ENCODE peak calls at places on chromosomes 5 and 9, in nine cellular contexts. One of them, this sample, is unnamed. For H3K4me1, the result is how much of the 10 kb centered on the place peaks cover.

GRCh38 chr5:178325311-178326053 is 92.9 kb upstream of the PHYKPL start:
- DNase-seq in heart right ventricle: no peak
- DNase-seq in GM23248: no peak
- DNase-seq in cardiac muscle cell: no peak
- DNase-seq in esophagus squamous epithelium: no peak
- DNase-seq in GM12878: no peak
- DNase-seq in breast epithelium: no peak
- DNase-seq in IMR-90: no peak
- DNase-seq in OCI-LY7: no peak
- DNase-seq in this sample: no peak

GRCh38 chr5:54883374-54884194 is 101.8 kb downstream of the ESM1 start:
- DNase-seq in heart right ventricle: peak
- DNase-seq in GM23248: peak
- DNase-seq in cardiac muscle cell: peak
- DNase-seq in esophagus squamous epithelium: no peak
- DNase-seq in GM12878: no peak
- DNase-seq in breast epithelium: no peak
- DNase-seq in IMR-90: peak
- DNase-seq in OCI-LY7: no peak
- DNase-seq in this sample: no peak

GRCh38 chr5:73596705-73597328 is 29.2 kb upstream of the ARHGEF28 start:
- DNase-seq in heart right ventricle: no peak
- DNase-seq in GM23248: peak
- DNase-seq in cardiac muscle cell: peak
- DNase-seq in esophagus squamous epithelium: no peak
- DNase-seq in GM12878: no peak
- DNase-seq in breast epithelium: no peak
- DNase-seq in IMR-90: peak
- DNase-seq in OCI-LY7: peak
- DNase-seq in this sample: no peak

GRCh38 chr9:127123239-127123935 is 952 bp upstream of the ANGPTL2 start:
- DNase-seq in heart right ventricle: no peak
- DNase-seq in GM23248: no peak
- DNase-seq in cardiac muscle cell: no peak
- DNase-seq in esophagus squamous epithelium: no peak
- DNase-seq in GM12878: no peak
- DNase-seq in breast epithelium: peak
- DNase-seq in IMR-90: no peak
- DNase-seq in OCI-LY7: no peak
- DNase-seq in this sample: no peak

GRCh38 chr5:167694562-167694961 is 596.9 kb upstream of the WWC1 start:
- DNase-seq in heart right ventricle: no peak
- DNase-seq in GM23248: no peak
- DNase-seq in cardiac muscle cell: no peak
- DNase-seq in esophagus squamous epithelium: no peak
- DNase-seq in GM12878: no peak
- DNase-seq in breast epithelium: no peak
- DNase-seq in IMR-90: no peak
- DNase-seq in OCI-LY7: no peak
- DNase-seq in this sample: no peak

GRCh38 chr9:77020438-77021264 is 1.2 kb downstream of the FOXB2 start:
- DNase-seq in heart right ventricle: no peak
- DNase-seq in GM23248: peak
- DNase-seq in cardiac muscle cell: no peak
- DNase-seq in esophagus squamous epithelium: no peak
- DNase-seq in GM12878: no peak
- DNase-seq in breast epithelium: no peak
- DNase-seq in IMR-90: no peak
- DNase-seq in OCI-LY7: no peak
- DNase-seq in this sample: no peak

GRCh38 chr5:149486726-149487635 is 64.3 kb downstream of the CSNK1A1 start:
- DNase-seq in heart right ventricle: no peak
- DNase-seq in GM23248: peak
- DNase-seq in cardiac muscle cell: no peak
- DNase-seq in esophagus squamous epithelium: no peak
- DNase-seq in GM12878: no peak
- DNase-seq in breast epithelium: no peak
- DNase-seq in IMR-90: peak
- DNase-seq in OCI-LY7: no peak
- DNase-seq in this sample: no peak

GRCh38 chr5:137365126-137365865 is 133.8 kb downstream of the SPOCK1 start:
- DNase-seq in heart right ventricle: no peak
- DNase-seq in GM23248: peak
- DNase-seq in cardiac muscle cell: no peak
- DNase-seq in esophagus squamous epithelium: no peak
- DNase-seq in GM12878: no peak
- DNase-seq in breast epithelium: no peak
- DNase-seq in IMR-90: no peak
- DNase-seq in OCI-LY7: no peak
- DNase-seq in this sample: no peak

GRCh38 chr9:127568618-127568970 is 43.5 kb upstream of the STXBP1 start:
- DNase-seq in heart right ventricle: no peak
- DNase-seq in GM23248: peak
- DNase-seq in cardiac muscle cell: no peak
- DNase-seq in esophagus squamous epithelium: no peak
- DNase-seq in GM12878: no peak
- DNase-seq in breast epithelium: no peak
- DNase-seq in IMR-90: no peak
- DNase-seq in OCI-LY7: no peak
- DNase-seq in this sample: no peak

GRCh38 chr9:126439402-126439765 is 112.8 kb downstream of the MVB12B start:
- DNase-seq in heart right ventricle: no peak
- DNase-seq in GM23248: peak
- DNase-seq in cardiac muscle cell: no peak
- DNase-seq in esophagus squamous epithelium: no peak
- DNase-seq in GM12878: no peak
- DNase-seq in breast epithelium: no peak
- DNase-seq in IMR-90: peak
- DNase-seq in OCI-LY7: no peak
- DNase-seq in this sample: no peak

GRCh38 chr5:36877667-36878420 is 1.3 kb downstream of the NIPBL start:
- DNase-seq in heart right ventricle: no peak
- DNase-seq in GM23248: peak
- DNase-seq in cardiac muscle cell: peak
- DNase-seq in esophagus squamous epithelium: no peak
- DNase-seq in GM12878: no peak
- DNase-seq in breast epithelium: no peak
- DNase-seq in IMR-90: peak
- DNase-seq in OCI-LY7: peak
- DNase-seq in this sample: no peak

GRCh38 chr9:113787871-113788270 is 88.2 kb upstream of the ZNF618 start:
- DNase-seq in heart right ventricle: no peak
- DNase-seq in GM23248: no peak
- DNase-seq in cardiac muscle cell: no peak
- DNase-seq in esophagus squamous epithelium: no peak
- DNase-seq in GM12878: no peak
- DNase-seq in breast epithelium: no peak
- DNase-seq in IMR-90: no peak
- DNase-seq in OCI-LY7: no peak
- DNase-seq in this sample: no peak

GRCh38 chr5:171307843-171308452 is 1.1 kb upstream of the TLX3 start:
- DNase-seq in heart right ventricle: no peak
- DNase-seq in GM23248: no peak
- DNase-seq in cardiac muscle cell: no peak
- DNase-seq in esophagus squamous epithelium: no peak
- DNase-seq in GM12878: no peak
- DNase-seq in breast epithelium: no peak
- DNase-seq in IMR-90: no peak
- DNase-seq in OCI-LY7: no peak
- DNase-seq in this sample: no peak

GRCh38 chr9:98709968-98710965 is 1.5 kb upstream of the GABBR2 start:
- DNase-seq in heart right ventricle: peak
- DNase-seq in GM23248: peak
- DNase-seq in cardiac muscle cell: peak
- DNase-seq in esophagus squamous epithelium: no peak
- DNase-seq in GM12878: no peak
- DNase-seq in breast epithelium: no peak
- DNase-seq in IMR-90: peak
- DNase-seq in OCI-LY7: no peak
- DNase-seq in this sample: no peak

GRCh38 chr5:81779125-81779934 is 28.4 kb upstream of the SSBP2 start:
- DNase-seq in heart right ventricle: peak
- DNase-seq in GM23248: peak
- DNase-seq in cardiac muscle cell: no peak
- DNase-seq in esophagus squamous epithelium: peak
- DNase-seq in GM12878: peak
- DNase-seq in breast epithelium: peak
- DNase-seq in IMR-90: peak
- DNase-seq in OCI-LY7: peak
- DNase-seq in this sample: no peak

GRCh38 chr5:173963867-173964429 is 25.0 kb upstream of the C5orf47 start:
- DNase-seq in heart right ventricle: no peak
- DNase-seq in GM23248: no peak
- DNase-seq in cardiac muscle cell: no peak
- DNase-seq in esophagus squamous epithelium: no peak
- DNase-seq in GM12878: no peak
- DNase-seq in breast epithelium: peak
- DNase-seq in IMR-90: no peak
- DNase-seq in OCI-LY7: no peak
- DNase-seq in this sample: no peak

DNA sequence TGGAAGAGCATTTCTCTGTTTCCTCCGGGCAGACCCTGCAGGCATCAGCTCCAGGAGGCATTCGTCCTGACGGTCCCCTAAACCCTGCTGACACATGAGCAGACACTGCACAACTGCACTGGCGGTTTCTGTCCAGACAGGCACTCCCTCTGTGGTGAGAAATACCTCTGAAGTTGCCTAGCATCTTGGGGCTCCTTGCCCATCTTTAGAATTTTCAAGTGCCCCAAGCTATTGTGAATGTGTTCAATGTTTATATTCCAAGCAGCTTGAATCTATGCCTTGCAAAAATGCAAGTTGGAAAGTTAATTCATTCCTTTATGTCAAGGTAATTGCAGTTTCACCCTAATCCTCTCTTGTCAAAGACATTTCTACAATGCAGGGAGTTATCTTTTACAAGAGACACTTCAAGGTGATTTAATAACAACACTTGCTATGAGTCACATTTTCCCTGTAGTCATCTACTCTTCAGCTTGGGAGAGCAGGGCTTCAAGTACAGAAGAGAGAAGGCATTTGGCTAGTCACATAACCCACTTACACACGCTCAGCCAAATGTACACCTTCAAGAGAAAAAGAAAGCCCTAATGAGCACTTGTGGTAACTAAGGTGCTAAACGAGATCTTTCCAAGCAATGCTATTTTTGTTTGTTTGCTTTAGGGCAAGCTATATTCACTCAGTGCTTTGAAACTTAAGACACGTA is 302.5 kb downstream of the MLLT3 start:
- DNase-seq in heart right ventricle: no peak
- DNase-seq in GM23248: peak
- DNase-seq in cardiac muscle cell: peak
- DNase-seq in esophagus squamous epithelium: no peak
- DNase-seq in GM12878: no peak
- DNase-seq in breast epithelium: no peak
- DNase-seq in IMR-90: peak
- DNase-seq in OCI-LY7: no peak
- DNase-seq in this sample: no peak
- H3K4me1 ChIP-seq in heart right ventricle: under half
- H3K4me1 ChIP-seq in GM23248: under half
- H3K4me1 ChIP-seq in cardiac muscle cell: under half
- H3K4me1 ChIP-seq in esophagus squamous epithelium: under half
- H3K4me1 ChIP-seq in GM12878: under half
- H3K4me1 ChIP-seq in breast epithelium: under half
- H3K4me1 ChIP-seq in IMR-90: under half
- H3K4me1 ChIP-seq in OCI-LY7: under half
- H3K4me1 ChIP-seq in this sample: under half

DNA sequence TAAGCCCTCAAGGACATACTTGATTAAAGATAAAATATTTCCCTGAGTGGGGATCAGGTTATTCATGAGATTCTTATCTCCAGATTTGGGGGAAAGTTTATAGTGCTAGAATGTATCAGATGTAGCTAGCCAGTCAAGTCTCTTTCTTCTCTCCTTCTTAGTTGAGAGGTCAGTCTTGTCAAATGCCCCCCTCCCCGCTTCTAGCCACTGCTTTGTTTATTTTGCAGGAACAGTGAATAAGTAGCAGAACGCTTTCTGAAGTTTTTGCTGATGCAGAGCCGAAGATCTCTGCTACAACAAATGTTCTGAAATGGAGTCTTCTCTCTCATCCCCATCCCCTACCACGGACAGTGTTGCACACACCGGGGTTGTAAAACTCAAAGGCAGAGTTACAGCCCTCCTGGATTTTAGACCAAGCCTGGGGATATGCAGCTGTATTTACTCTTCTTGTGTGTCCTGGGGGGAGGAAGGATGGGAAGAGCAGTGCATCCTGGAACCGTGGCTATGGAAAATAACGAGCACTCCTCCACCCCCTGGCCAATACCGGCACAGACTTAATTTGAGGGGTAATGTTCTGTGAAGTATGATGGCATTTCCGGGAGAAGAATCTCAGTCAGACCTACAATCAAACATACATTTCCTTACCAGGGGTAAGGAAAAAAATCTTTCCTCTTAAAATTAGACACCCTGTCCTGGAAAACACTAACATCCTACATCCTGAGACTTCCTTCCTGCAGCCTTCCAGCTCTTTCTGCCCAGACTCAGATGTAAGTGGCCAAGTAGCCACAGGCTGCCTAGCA is 10.7 kb upstream of the ERMP1 start:
- DNase-seq in heart right ventricle: no peak
- DNase-seq in GM23248: no peak
- DNase-seq in cardiac muscle cell: no peak
- DNase-seq in esophagus squamous epithelium: no peak
- DNase-seq in GM12878: no peak
- DNase-seq in breast epithelium: no peak
- DNase-seq in IMR-90: peak
- DNase-seq in OCI-LY7: no peak
- DNase-seq in this sample: no peak
- H3K4me1 ChIP-seq in heart right ventricle: under half
- H3K4me1 ChIP-seq in GM23248: under half
- H3K4me1 ChIP-seq in cardiac muscle cell: under half
- H3K4me1 ChIP-seq in esophagus squamous epithelium: under half
- H3K4me1 ChIP-seq in GM12878: under half
- H3K4me1 ChIP-seq in breast epithelium: under half
- H3K4me1 ChIP-seq in IMR-90: under half
- H3K4me1 ChIP-seq in OCI-LY7: under half
- H3K4me1 ChIP-seq in this sample: under half

GRCh38 chr9:119398350-119398749 is 29.1 kb upstream of the BRINP1 start:
- DNase-seq in heart right ventricle: no peak
- DNase-seq in GM23248: no peak
- DNase-seq in cardiac muscle cell: no peak
- DNase-seq in esophagus squamous epithelium: no peak
- DNase-seq in GM12878: no peak
- DNase-seq in breast epithelium: no peak
- DNase-seq in IMR-90: no peak
- DNase-seq in OCI-LY7: no peak
- DNase-seq in this sample: no peak

GRCh38 chr9:119400607-119401006 is 31.4 kb upstream of the BRINP1 start:
- DNase-seq in heart right ventricle: no peak
- DNase-seq in GM23248: no peak
- DNase-seq in cardiac muscle cell: no peak
- DNase-seq in esophagus squamous epithelium: no peak
- DNase-seq in GM12878: no peak
- DNase-seq in breast epithelium: no peak
- DNase-seq in IMR-90: no peak
- DNase-seq in OCI-LY7: no peak
- DNase-seq in this sample: no peak
- H3K4me1 ChIP-seq in heart right ventricle: under half
- H3K4me1 ChIP-seq in GM23248: under half
- H3K4me1 ChIP-seq in cardiac muscle cell: under half
- H3K4me1 ChIP-seq in esophagus squamous epithelium: under half
- H3K4me1 ChIP-seq in GM12878: under half
- H3K4me1 ChIP-seq in breast epithelium: under half
- H3K4me1 ChIP-seq in IMR-90: under half
- H3K4me1 ChIP-seq in OCI-LY7: under half
- H3K4me1 ChIP-seq in this sample: under half

GRCh38 chr9:90428517-90428916 is 214.1 kb downstream of the DIRAS2 start:
- DNase-seq in heart right ventricle: no peak
- DNase-seq in GM23248: no peak
- DNase-seq in cardiac muscle cell: no peak
- DNase-seq in esophagus squamous epithelium: no peak
- DNase-seq in GM12878: no peak
- DNase-seq in breast epithelium: no peak
- DNase-seq in IMR-90: no peak
- DNase-seq in OCI-LY7: no peak
- DNase-seq in this sample: no peak
- H3K4me1 ChIP-seq in heart right ventricle: under half
- H3K4me1 ChIP-seq in GM23248: under half
- H3K4me1 ChIP-seq in cardiac muscle cell: under half
- H3K4me1 ChIP-seq in esophagus squamous epithelium: under half
- H3K4me1 ChIP-seq in GM12878: under half
- H3K4me1 ChIP-seq in breast epithelium: under half
- H3K4me1 ChIP-seq in IMR-90: under half
- H3K4me1 ChIP-seq in OCI-LY7: under half
- H3K4me1 ChIP-seq in this sample: under half